ENCODE peak calls at places on chromosomes 16 and 17, in ten cellular contexts. One of them, this sample, is unnamed. For H3K27me3 and H3K36me3, the result is how much of the 10 kb centered on the place peaks cover.

GRCh38 chr16:3143189-3143588 is 8.4 kb downstream of the ZNF213 start:
- DNase-seq in lung: no peak
- DNase-seq in tibial artery: no peak
- DNase-seq in GM12878: no peak
- DNase-seq in body of pancreas: no peak
- DNase-seq in ascending aorta: no peak
- DNase-seq in heart left ventricle: no peak
- DNase-seq in adrenal gland: no peak
- DNase-seq in endodermal cell: no peak
- DNase-seq in fibroblast of lung: no peak
- DNase-seq in this sample: no peak

GRCh38 chr17:29760771-29761682 is 138.3 kb upstream of the CORO6 start:
- DNase-seq in lung: peak
- DNase-seq in tibial artery: peak
- DNase-seq in GM12878: peak
- DNase-seq in body of pancreas: peak
- DNase-seq in ascending aorta: peak
- DNase-seq in heart left ventricle: peak
- DNase-seq in adrenal gland: peak
- DNase-seq in endodermal cell: peak
- DNase-seq in fibroblast of lung: peak
- DNase-seq in this sample: peak

GRCh38 chr16:74049027-74049426 is 247.6 kb upstream of the PSMD7 start:
- DNase-seq in lung: no peak
- DNase-seq in tibial artery: no peak
- DNase-seq in GM12878: no peak
- DNase-seq in body of pancreas: no peak
- DNase-seq in ascending aorta: no peak
- DNase-seq in heart left ventricle: no peak
- DNase-seq in adrenal gland: no peak
- DNase-seq in endodermal cell: no peak
- DNase-seq in fibroblast of lung: no peak
- DNase-seq in this sample: no peak

GRCh38 chr17:50064253-50064991 is 8.5 kb downstream of the ITGA3 start:
- DNase-seq in lung: peak
- DNase-seq in tibial artery: peak
- DNase-seq in GM12878: no peak
- DNase-seq in body of pancreas: no peak
- DNase-seq in ascending aorta: peak
- DNase-seq in heart left ventricle: peak
- DNase-seq in adrenal gland: peak
- DNase-seq in endodermal cell: peak
- DNase-seq in fibroblast of lung: peak
- DNase-seq in this sample: peak

GRCh38 chr16:82701302-82702022 is 74.7 kb downstream of the CDH13 start:
- DNase-seq in lung: no peak
- DNase-seq in tibial artery: no peak
- DNase-seq in GM12878: no peak
- DNase-seq in body of pancreas: no peak
- DNase-seq in ascending aorta: no peak
- DNase-seq in heart left ventricle: no peak
- DNase-seq in adrenal gland: no peak
- DNase-seq in endodermal cell: no peak
- DNase-seq in fibroblast of lung: no peak
- DNase-seq in this sample: no peak

GRCh38 chr17:75031972-75032895 is 14.5 kb downstream of the ATP5PD start:
- DNase-seq in lung: peak
- DNase-seq in tibial artery: peak
- DNase-seq in GM12878: no peak
- DNase-seq in body of pancreas: peak
- DNase-seq in ascending aorta: peak
- DNase-seq in heart left ventricle: peak
- DNase-seq in adrenal gland: peak
- DNase-seq in endodermal cell: peak
- DNase-seq in fibroblast of lung: peak
- DNase-seq in this sample: peak

GRCh38 chr17:1147664-1148063 is 32.1 kb downstream of the ABR start:
- DNase-seq in lung: peak
- DNase-seq in tibial artery: no peak
- DNase-seq in GM12878: no peak
- DNase-seq in body of pancreas: peak
- DNase-seq in ascending aorta: no peak
- DNase-seq in heart left ventricle: peak
- DNase-seq in adrenal gland: peak
- DNase-seq in endodermal cell: peak
- DNase-seq in fibroblast of lung: peak
- DNase-seq in this sample: no peak

GRCh38 chr16:3021449-3022207 is 1.5 kb downstream of the TNFRSF12A start:
- DNase-seq in lung: peak
- DNase-seq in tibial artery: peak
- DNase-seq in GM12878: no peak
- DNase-seq in body of pancreas: peak
- DNase-seq in ascending aorta: peak
- DNase-seq in heart left ventricle: peak
- DNase-seq in adrenal gland: peak
- DNase-seq in endodermal cell: peak
- DNase-seq in fibroblast of lung: peak
- DNase-seq in this sample: peak

GRCh38 chr17:83161298-83162034 is 82.1 kb downstream of the METRNL start:
- DNase-seq in lung: peak
- DNase-seq in tibial artery: peak
- DNase-seq in GM12878: no peak
- DNase-seq in body of pancreas: peak
- DNase-seq in ascending aorta: no peak
- DNase-seq in heart left ventricle: no peak
- DNase-seq in adrenal gland: no peak
- DNase-seq in endodermal cell: peak
- DNase-seq in fibroblast of lung: peak
- DNase-seq in this sample: no peak

GRCh38 chr16:86763819-86764218 is 185.5 kb downstream of the FOXL1 start:
- DNase-seq in lung: no peak
- DNase-seq in tibial artery: peak
- DNase-seq in GM12878: no peak
- DNase-seq in body of pancreas: no peak
- DNase-seq in ascending aorta: no peak
- DNase-seq in heart left ventricle: no peak
- DNase-seq in adrenal gland: no peak
- DNase-seq in endodermal cell: no peak
- DNase-seq in fibroblast of lung: no peak
- DNase-seq in this sample: no peak

GRCh38 chr16:49816782-49817370 is 39.0 kb downstream of the ZNF423 start:
- DNase-seq in lung: no peak
- DNase-seq in tibial artery: no peak
- DNase-seq in GM12878: no peak
- DNase-seq in body of pancreas: no peak
- DNase-seq in ascending aorta: no peak
- DNase-seq in heart left ventricle: no peak
- DNase-seq in adrenal gland: no peak
- DNase-seq in endodermal cell: no peak
- DNase-seq in fibroblast of lung: no peak
- DNase-seq in this sample: no peak
- H3K27me3 ChIP-seq in lung: under half
- H3K27me3 ChIP-seq in tibial artery: under half
- H3K27me3 ChIP-seq in GM12878: under half
- H3K27me3 ChIP-seq in body of pancreas: under half
- H3K27me3 ChIP-seq in ascending aorta: under half
- H3K27me3 ChIP-seq in heart left ventricle: under half
- H3K27me3 ChIP-seq in adrenal gland: under half
- H3K27me3 ChIP-seq in endodermal cell: under half
- H3K27me3 ChIP-seq in fibroblast of lung: under half
- H3K27me3 ChIP-seq in this sample: under half

GRCh38 chr17:60641810-60642220 is 35.8 kb upstream of the BCAS3 start:
- DNase-seq in lung: peak
- DNase-seq in tibial artery: peak
- DNase-seq in GM12878: no peak
- DNase-seq in body of pancreas: peak
- DNase-seq in ascending aorta: no peak
- DNase-seq in heart left ventricle: peak
- DNase-seq in adrenal gland: peak
- DNase-seq in endodermal cell: peak
- DNase-seq in fibroblast of lung: peak
- DNase-seq in this sample: peak
- TF ChIP-seq CTCF in lung: peak
- TF ChIP-seq CTCF in tibial artery: peak
- TF ChIP-seq CTCF in GM12878: peak
- TF ChIP-seq CTCF in body of pancreas: no peak
- TF ChIP-seq CTCF in ascending aorta: peak
- TF ChIP-seq CTCF in heart left ventricle: peak
- TF ChIP-seq CTCF in adrenal gland: peak
- TF ChIP-seq CTCF in endodermal cell: peak
- TF ChIP-seq CTCF in fibroblast of lung: peak
- TF ChIP-seq CTCF in this sample: peak

GRCh38 chr16:75151798-75152197 is 3.5 kb downstream of the ZFP1 start:
- DNase-seq in lung: no peak
- DNase-seq in tibial artery: no peak
- DNase-seq in GM12878: no peak
- DNase-seq in body of pancreas: no peak
- DNase-seq in ascending aorta: no peak
- DNase-seq in heart left ventricle: no peak
- DNase-seq in adrenal gland: no peak
- DNase-seq in endodermal cell: no peak
- DNase-seq in fibroblast of lung: no peak
- DNase-seq in this sample: no peak
- H3K36me3 ChIP-seq in lung: under half
- H3K36me3 ChIP-seq in tibial artery: under half
- H3K36me3 ChIP-seq in GM12878: under half
- H3K36me3 ChIP-seq in body of pancreas: under half
- H3K36me3 ChIP-seq in ascending aorta: under half
- H3K36me3 ChIP-seq in heart left ventricle: under half
- H3K36me3 ChIP-seq in adrenal gland: under half
- H3K36me3 ChIP-seq in endodermal cell: half or more
- H3K36me3 ChIP-seq in fibroblast of lung: under half
- H3K36me3 ChIP-seq in this sample: under half

DNA sequence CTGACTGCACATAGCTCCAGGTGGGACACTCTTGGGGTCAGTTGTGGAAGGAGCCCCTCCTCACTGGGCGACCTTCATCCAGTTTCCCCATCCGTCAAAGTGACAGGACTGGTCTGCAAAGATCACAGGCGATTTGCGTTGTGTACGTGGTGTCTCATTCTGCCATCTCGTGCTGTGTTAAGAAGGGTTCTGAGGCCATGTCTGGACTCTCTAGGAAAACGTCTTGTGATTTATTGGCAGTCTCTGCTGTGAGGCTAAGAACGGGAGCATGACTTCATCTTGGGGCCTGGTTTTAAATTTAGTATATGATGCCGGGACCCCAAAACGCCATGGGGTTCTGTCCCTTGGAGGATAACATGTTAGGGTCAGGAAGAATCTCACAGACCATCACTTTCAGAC is 65.2 kb upstream of the CIBAR2 start:
- DNase-seq in lung: no peak
- DNase-seq in tibial artery: no peak
- DNase-seq in GM12878: no peak
- DNase-seq in body of pancreas: no peak
- DNase-seq in ascending aorta: no peak
- DNase-seq in heart left ventricle: no peak
- DNase-seq in adrenal gland: no peak
- DNase-seq in endodermal cell: no peak
- DNase-seq in fibroblast of lung: no peak
- DNase-seq in this sample: no peak
- H3K27me3 ChIP-seq in lung: under half
- H3K27me3 ChIP-seq in tibial artery: under half
- H3K27me3 ChIP-seq in GM12878: under half
- H3K27me3 ChIP-seq in body of pancreas: under half
- H3K27me3 ChIP-seq in ascending aorta: under half
- H3K27me3 ChIP-seq in heart left ventricle: under half
- H3K27me3 ChIP-seq in adrenal gland: under half
- H3K27me3 ChIP-seq in endodermal cell: under half
- H3K27me3 ChIP-seq in fibroblast of lung: under half
- H3K27me3 ChIP-seq in this sample: under half

GRCh38 chr17:77184474-77184873 is 43.7 kb downstream of the SEC14L1 start:
- DNase-seq in lung: no peak
- DNase-seq in tibial artery: no peak
- DNase-seq in GM12878: no peak
- DNase-seq in body of pancreas: no peak
- DNase-seq in ascending aorta: no peak
- DNase-seq in heart left ventricle: no peak
- DNase-seq in adrenal gland: peak
- DNase-seq in endodermal cell: no peak
- DNase-seq in fibroblast of lung: no peak
- DNase-seq in this sample: no peak
- TF ChIP-seq CTCF in lung: no peak
- TF ChIP-seq CTCF in tibial artery: no peak
- TF ChIP-seq CTCF in GM12878: no peak
- TF ChIP-seq CTCF in body of pancreas: no peak
- TF ChIP-seq CTCF in ascending aorta: no peak
- TF ChIP-seq CTCF in heart left ventricle: no peak
- TF ChIP-seq CTCF in adrenal gland: no peak
- TF ChIP-seq CTCF in endodermal cell: no peak
- TF ChIP-seq CTCF in fibroblast of lung: no peak
- TF ChIP-seq CTCF in this sample: no peak

GRCh38 chr16:67657017-67657608 is 2.9 kb downstream of the ACD start:
- DNase-seq in lung: no peak
- DNase-seq in tibial artery: no peak
- DNase-seq in GM12878: no peak
- DNase-seq in body of pancreas: no peak
- DNase-seq in ascending aorta: no peak
- DNase-seq in heart left ventricle: no peak
- DNase-seq in adrenal gland: no peak
- DNase-seq in endodermal cell: no peak
- DNase-seq in fibroblast of lung: no peak
- DNase-seq in this sample: no peak
- H3K36me3 ChIP-seq in lung: under half
- H3K36me3 ChIP-seq in tibial artery: under half
- H3K36me3 ChIP-seq in GM12878: under half
- H3K36me3 ChIP-seq in body of pancreas: under half
- H3K36me3 ChIP-seq in ascending aorta: under half
- H3K36me3 ChIP-seq in heart left ventricle: under half
- H3K36me3 ChIP-seq in adrenal gland: under half
- H3K36me3 ChIP-seq in endodermal cell: under half
- H3K36me3 ChIP-seq in fibroblast of lung: under half
- H3K36me3 ChIP-seq in this sample: under half

DNA sequence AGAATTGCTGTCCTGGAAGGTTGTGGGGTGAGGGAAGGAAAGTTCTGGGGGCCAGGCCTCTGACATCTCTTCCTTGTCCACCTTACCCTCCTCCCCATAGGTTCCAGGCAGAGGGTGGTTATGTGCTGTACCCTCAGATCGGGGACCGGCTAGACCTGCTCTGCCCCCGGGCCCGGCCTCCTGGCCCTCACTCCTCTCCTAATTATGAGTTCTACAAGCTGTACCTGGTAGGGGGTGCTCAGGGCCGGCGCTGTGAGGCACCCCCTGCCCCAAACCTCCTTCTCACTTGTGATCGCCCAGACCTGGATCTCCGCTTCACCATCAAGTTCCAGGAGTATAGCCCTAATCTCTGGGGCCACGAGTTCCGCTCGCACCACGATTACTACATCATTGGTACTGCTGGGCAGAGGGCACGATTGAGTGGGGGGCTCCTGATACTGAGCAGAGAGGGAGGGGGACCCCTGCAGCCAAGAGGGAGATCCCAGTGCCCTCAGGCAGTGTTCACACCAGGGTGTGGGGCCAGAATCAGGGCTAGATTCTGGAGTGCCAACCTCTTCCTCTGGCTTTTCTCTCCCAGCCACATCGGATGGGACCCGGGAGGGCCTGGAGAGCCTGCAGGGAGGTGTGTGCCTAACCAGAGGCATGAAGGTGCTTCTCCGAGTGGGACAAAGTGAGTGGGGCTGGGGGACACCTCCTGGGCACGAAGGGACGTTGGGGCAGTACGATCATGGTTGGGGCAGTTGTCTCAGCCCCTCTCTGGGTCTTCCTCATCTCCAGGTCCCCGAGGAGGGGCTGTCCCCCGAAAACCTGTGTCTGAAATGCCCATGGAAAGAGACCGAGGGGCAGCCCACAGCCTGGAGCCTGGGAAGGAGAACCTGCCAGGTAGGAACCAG is 3.1 kb downstream of the EFNB3 start:
- DNase-seq in lung: no peak
- DNase-seq in tibial artery: peak
- DNase-seq in GM12878: no peak
- DNase-seq in body of pancreas: no peak
- DNase-seq in ascending aorta: no peak
- DNase-seq in heart left ventricle: peak
- DNase-seq in adrenal gland: no peak
- DNase-seq in endodermal cell: no peak
- DNase-seq in fibroblast of lung: no peak
- DNase-seq in this sample: no peak
- H3K27me3 ChIP-seq in lung: under half
- H3K27me3 ChIP-seq in tibial artery: under half
- H3K27me3 ChIP-seq in GM12878: under half
- H3K27me3 ChIP-seq in body of pancreas: under half
- H3K27me3 ChIP-seq in ascending aorta: under half
- H3K27me3 ChIP-seq in heart left ventricle: half or more
- H3K27me3 ChIP-seq in adrenal gland: under half
- H3K27me3 ChIP-seq in endodermal cell: under half
- H3K27me3 ChIP-seq in fibroblast of lung: under half
- H3K27me3 ChIP-seq in this sample: under half